ENCODE peak calls at places on chromosomes 4 and X, in nine cellular contexts. Z, Q, K, E, F, L, O, D and M are unnamed samples.

GRCh38 chr4:75718529-75718928 is 5.8 kb upstream of the USO1 start:
- DNase-seq in Z (no peak), Q (no peak), K (peak), E (peak), F (no peak), L (no peak), O (no peak), D (no peak), M (no peak)

GRCh38 chr4:149754526-149754925 is 61.1 kb downstream of the IQCM start:
- DNase-seq in Z (no peak), Q (no peak), K (no peak), E (peak), F (no peak), L (no peak), O (no peak), D (peak), M (no peak)

GRCh38 chr4:4869731-4870483 is 10.4 kb downstream of the MSX1 start:
- DNase-seq in Z (no peak), Q (no peak), K (no peak), E (no peak), F (no peak), L (no peak), O (no peak), D (no peak), M (no peak)

GRCh38 chr4:13558881-13559280 is 14.6 kb upstream of the NKX3-2 start:
- DNase-seq in Z (no peak), Q (no peak), K (no peak), E (no peak), F (no peak), L (no peak), O (no peak), D (no peak), M (no peak)

GRCh38 chrX:46446727-46447378 is 98.4 kb downstream of the ZNF674 start:
- DNase-seq in Z (peak), Q (peak), K (peak), E (peak), F (peak), L (peak), O (peak), D (peak), M (peak)

GRCh38 chr4:85102606-85103005 is 136.1 kb upstream of the WDFY3 start:
- DNase-seq in Z (no peak), Q (no peak), K (no peak), E (peak), F (no peak), L (no peak), O (no peak), D (peak), M (no peak)

GRCh38 chrX:11557120-11557519 is 108.6 kb downstream of the ARHGAP6 start:
- DNase-seq in Z (no peak), Q (no peak), K (no peak), E (peak), F (no peak), L (no peak), O (no peak), D (peak), M (no peak)

GRCh38 chr4:53706422-53707032 is 115.2 kb upstream of the LNX1 start:
- DNase-seq in Z (no peak), Q (peak), K (peak), E (peak), F (no peak), L (no peak), O (no peak), D (peak), M (no peak)

GRCh38 chr4:181957088-181957487 is 286.1 kb upstream of the TENM3 start:
- DNase-seq in Z (no peak), Q (no peak), K (peak), E (no peak), F (no peak), L (no peak), O (no peak), D (peak), M (no peak)

GRCh38 chr4:139281212-139281611 is 1.2 kb upstream of the MGARP start:
- DNase-seq in Z (no peak), Q (no peak), K (peak), E (no peak), F (no peak), L (no peak), O (no peak), D (no peak), M (no peak)

GRCh38 chr4:173277340-173277739 is 56.8 kb downstream of the HMGB2 start:
- DNase-seq in Z (no peak), Q (no peak), K (no peak), E (no peak), F (no peak), L (no peak), O (no peak), D (no peak), M (no peak)

GRCh38 chr4:21688596-21689265 is 259.8 kb downstream of the KCNIP4 start:
- DNase-seq in Z (no peak), Q (no peak), K (no peak), E (no peak), F (no peak), L (peak), O (no peak), D (no peak), M (no peak)

GRCh38 chrX:12991575-12991974 is 16.7 kb downstream of the TMSB4X start:
- DNase-seq in Z (no peak), Q (no peak), K (no peak), E (no peak), F (no peak), L (no peak), O (no peak), D (no peak), M (no peak)

GRCh38 chrX:53084863-53085262 is 2.7 kb downstream of the TSPYL2 start:
- DNase-seq in Z (no peak), Q (no peak), K (no peak), E (no peak), F (no peak), L (no peak), O (no peak), D (no peak), M (no peak)

GRCh38 chrX:110836982-110837381 is 41.4 kb upstream of the CHRDL1 start:
- DNase-seq in Z (no peak), Q (no peak), K (no peak), E (no peak), F (no peak), L (peak), O (no peak), D (no peak), M (no peak)

GRCh38 chrX:1657367-1658082 is 42.7 kb downstream of the ASMT start:
- DNase-seq in Z (no peak), Q (peak), K (peak), E (peak), F (no peak), L (peak), O (no peak), D (no peak), M (no peak)

GRCh38 chr4:41009411-41009810 is 204.9 kb downstream of the APBB2 start:
- DNase-seq in Z (no peak), Q (no peak), K (peak), E (peak), F (no peak), L (no peak), O (no peak), D (no peak), M (no peak)

GRCh38 chr4:79235074-79235473 is 90.8 kb downstream of the NAA11 start:
- DNase-seq in Z (no peak), Q (no peak), K (no peak), E (no peak), F (no peak), L (no peak), O (no peak), D (no peak), M (no peak)

GRCh38 chrX:153865685-153866084 is 20.3 kb downstream of the L1CAM start:
- DNase-seq in Z (no peak), Q (no peak), K (no peak), E (no peak), F (no peak), L (peak), O (no peak), D (no peak), M (no peak)

GRCh38 chr4:154490589-154491340 is 834 bp downstream of the DCHS2 start:
- DNase-seq in Z (peak), Q (no peak), K (no peak), E (no peak), F (no peak), L (peak), O (no peak), D (no peak), M (no peak)

GRCh38 chr4:47167391-47167790 is 136.0 kb downstream of the GABRB1 start:
- DNase-seq in Z (no peak), Q (no peak), K (no peak), E (no peak), F (no peak), L (no peak), O (no peak), D (no peak), M (no peak)

GRCh38 chr4:165384608-165385007 is 5.8 kb downstream of the CPE start:
- DNase-seq in Z (no peak), Q (no peak), K (peak), E (peak), F (no peak), L (no peak), O (no peak), D (no peak), M (no peak)

GRCh38 chr4:13484749-13485345 is 707 bp upstream of the RAB28 start:
- DNase-seq in Z (no peak), Q (no peak), K (no peak), E (peak), F (no peak), L (no peak), O (no peak), D (peak), M (no peak)

GRCh38 chr4:6892190-6892908 is 17.3 kb upstream of the TBC1D14 start:
- DNase-seq in Z (peak), Q (peak), K (no peak), E (no peak), F (no peak), L (peak), O (peak), D (peak), M (peak)

GRCh38 chr4:41964401-41964800 is 17.2 kb upstream of the DCAF4L1 start:
- DNase-seq in Z (no peak), Q (no peak), K (no peak), E (no peak), F (no peak), L (no peak), O (no peak), D (no peak), M (no peak)

GRCh38 chrX:118569676-118570075 is 74.1 kb downstream of the DOCK11 start:
- DNase-seq in Z (no peak), Q (no peak), K (no peak), E (no peak), F (no peak), L (no peak), O (no peak), D (no peak), M (no peak)

GRCh38 chrX:55135171-55135570 is 46.4 kb downstream of the PAGE2 start:
- DNase-seq in Z (peak), Q (peak), K (peak), E (peak), F (no peak), L (peak), O (no peak), D (peak), M (peak)

GRCh38 chrX:74922922-74923321 is 2.3 kb downstream of the NEXMIF start:
- DNase-seq in Z (no peak), Q (no peak), K (no peak), E (no peak), F (no peak), L (no peak), O (no peak), D (no peak), M (no peak)

GRCh38 chr4:16066586-16067128 is 17.2 kb downstream of the PROM1 start:
- DNase-seq in Z (no peak), Q (no peak), K (no peak), E (no peak), F (no peak), L (peak), O (no peak), D (no peak), M (no peak)

GRCh38 chr4:153169811-153170210 is 34.4 kb upstream of the TRIM2 start:
- DNase-seq in Z (no peak), Q (no peak), K (no peak), E (no peak), F (no peak), L (no peak), O (no peak), D (no peak), M (no peak)

GRCh38 chr4:153161599-153161971 is 42.7 kb upstream of the TRIM2 start:
- DNase-seq in Z (no peak), Q (no peak), K (peak), E (no peak), F (no peak), L (no peak), O (no peak), D (no peak), M (no peak)

GRCh38 chr4:153170407-153170806 is 33.8 kb upstream of the TRIM2 start:
- DNase-seq in Z (no peak), Q (no peak), K (no peak), E (no peak), F (no peak), L (no peak), O (no peak), D (no peak), M (no peak)

DNA sequence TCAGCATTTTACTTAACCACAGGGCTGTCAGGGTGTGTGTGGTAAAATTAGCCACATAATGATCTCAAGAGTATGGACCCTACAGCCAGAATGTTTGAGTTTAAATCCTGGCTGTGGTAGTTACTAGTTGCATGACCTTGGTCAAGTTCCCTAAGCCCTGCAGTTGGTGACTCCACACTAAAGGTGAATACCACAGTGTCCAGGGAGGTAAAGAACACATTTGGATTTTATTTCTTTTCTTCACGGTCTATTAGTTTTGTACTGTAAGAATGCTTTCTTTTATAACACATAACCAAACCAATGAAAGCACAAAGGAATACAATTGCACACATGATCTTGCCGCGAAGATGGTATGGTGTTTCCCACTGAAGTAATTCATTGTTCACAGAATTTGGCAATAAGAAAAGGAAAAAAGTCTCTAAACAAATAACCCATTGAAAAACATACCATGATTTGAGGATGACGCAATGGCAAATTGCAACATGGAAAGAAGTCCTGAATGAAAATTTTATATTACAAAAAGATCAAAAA is 37.2 kb upstream of the TRIM2 start:
- DNase-seq in Z (no peak), Q (no peak), K (no peak), E (no peak), F (no peak), L (no peak), O (no peak), D (no peak), M (no peak)
- H3K27ac ChIP-seq in Z (no peak), Q (no peak), K (no peak), E (no peak), F (peak), L (no peak), O (no peak), D (no peak), M (peak)

GRCh38 chrX:94744786-94745185 is 1070.8 kb downstream of the FAM133A start:
- DNase-seq in Z (no peak), Q (no peak), K (no peak), E (no peak), F (no peak), L (no peak), O (no peak), D (no peak), M (no peak)
- H3K27ac ChIP-seq in Z (no peak), Q (no peak), K (no peak), E (no peak), F (no peak), L (no peak), O (no peak), D (no peak), M (no peak)

GRCh38 chr4:152115121-152115520 is 354.3 kb upstream of the GATB start:
- DNase-seq in Z (no peak), Q (no peak), K (no peak), E (no peak), F (no peak), L (no peak), O (no peak), D (no peak), M (no peak)

GRCh38 chr4:152117501-152117900 is 356.7 kb upstream of the GATB start:
- DNase-seq in Z (no peak), Q (no peak), K (no peak), E (no peak), F (no peak), L (no peak), O (no peak), D (no peak), M (no peak)

GRCh38 chr4:152117054-152117453 is 356.2 kb upstream of the GATB start:
- DNase-seq in Z (no peak), Q (no peak), K (no peak), E (no peak), F (no peak), L (no peak), O (no peak), D (no peak), M (no peak)

GRCh38 chr4:152114562-152114961 is 353.8 kb upstream of the GATB start:
- DNase-seq in Z (no peak), Q (no peak), K (no peak), E (no peak), F (no peak), L (no peak), O (no peak), D (no peak), M (no peak)

DNA sequence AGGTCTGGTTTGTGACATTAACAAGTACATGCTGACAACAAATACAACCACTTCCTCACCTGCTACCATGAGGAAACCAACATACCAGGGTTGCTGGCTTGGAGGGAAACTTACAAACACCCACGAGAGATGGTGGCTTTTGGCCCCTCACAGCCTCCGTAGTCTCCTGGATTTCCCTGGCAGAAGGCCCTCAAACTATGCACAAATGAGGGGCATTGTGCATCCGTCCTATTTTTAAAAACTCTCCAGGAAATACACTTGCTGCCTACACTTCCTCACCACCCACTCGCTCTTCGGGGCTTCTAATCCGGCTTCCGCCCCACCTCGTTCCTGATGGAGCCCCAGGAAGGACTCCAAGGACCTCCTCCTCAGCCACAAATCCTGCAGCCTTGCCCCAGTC is 355.0 kb upstream of the GATB start:
- DNase-seq in Z (no peak), Q (no peak), K (peak), E (no peak), F (no peak), L (no peak), O (no peak), D (no peak), M (no peak)
- H3K27ac ChIP-seq in Z (no peak), Q (no peak), K (no peak), E (no peak), F (no peak), L (no peak), O (no peak), D (no peak), M (no peak)

GRCh38 chr4:144645621-144646522 is at the start of gene HHIP:
- DNase-seq in Z (peak), Q (peak), K (peak), E (no peak), F (no peak), L (peak), O (peak), D (peak), M (peak)

GRCh38 chr4:144647095-144647959 is 1.4 kb downstream of the HHIP start:
- DNase-seq in Z (no peak), Q (no peak), K (peak), E (no peak), F (no peak), L (no peak), O (no peak), D (peak), M (no peak)

GRCh38 chr4:144646523-144647094 is 653 bp downstream of the HHIP start:
- DNase-seq in Z (peak), Q (no peak), K (peak), E (no peak), F (no peak), L (peak), O (no peak), D (no peak), M (no peak)

GRCh38 chr4:144644368-144645101 is 1.4 kb upstream of the HHIP start:
- DNase-seq in Z (no peak), Q (no peak), K (peak), E (no peak), F (no peak), L (no peak), O (no peak), D (no peak), M (peak)

DNA sequence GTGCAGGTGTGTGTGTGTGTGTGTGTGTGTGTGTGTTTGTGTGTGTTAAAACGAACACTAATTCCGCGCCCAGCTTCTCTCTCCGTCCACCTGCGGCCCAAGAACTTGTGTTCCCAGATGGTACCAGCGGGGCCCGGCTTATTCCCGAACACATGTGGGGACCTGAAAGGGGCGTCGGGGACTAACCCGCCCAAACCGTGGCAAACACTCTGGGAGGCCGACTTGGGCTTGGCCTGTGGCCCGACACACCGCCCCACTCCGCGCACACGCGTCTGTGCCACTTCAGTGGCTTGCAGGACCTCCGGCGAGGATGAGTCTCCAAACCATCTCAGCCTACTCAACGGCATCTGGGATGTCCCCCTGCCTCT is 870 bp upstream of the HHIP start:
- DNase-seq in Z (peak), Q (no peak), K (no peak), E (no peak), F (no peak), L (peak), O (peak), D (no peak), M (no peak)
- H3K27ac ChIP-seq in Z (no peak), Q (no peak), K (peak), E (no peak), F (no peak), L (no peak), O (peak), D (peak), M (peak)

DNA sequence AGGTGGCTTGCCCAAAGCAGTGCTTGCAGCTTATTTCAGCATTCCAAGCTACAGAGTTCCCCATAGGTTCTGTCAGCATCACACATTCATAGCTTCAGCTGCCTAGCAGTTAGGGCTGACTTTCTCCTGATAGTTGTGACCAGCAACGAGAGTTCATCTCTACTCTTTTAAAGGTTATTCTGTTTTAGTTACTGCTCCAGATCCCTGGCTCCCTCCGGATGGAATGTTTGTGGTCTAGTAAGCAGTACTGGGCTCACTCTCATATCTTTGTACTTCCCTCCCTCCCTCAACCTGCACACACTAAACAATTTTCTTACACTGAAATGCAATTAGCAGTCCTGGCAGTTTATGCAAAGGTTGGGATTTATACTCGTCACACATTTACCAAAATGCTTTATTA is 43.9 kb downstream of the PTTG2 start:
- DNase-seq in Z (no peak), Q (no peak), K (no peak), E (no peak), F (no peak), L (no peak), O (no peak), D (peak), M (no peak)
- H3K27ac ChIP-seq in Z (no peak), Q (no peak), K (no peak), E (no peak), F (no peak), L (no peak), O (no peak), D (no peak), M (no peak)

DNA sequence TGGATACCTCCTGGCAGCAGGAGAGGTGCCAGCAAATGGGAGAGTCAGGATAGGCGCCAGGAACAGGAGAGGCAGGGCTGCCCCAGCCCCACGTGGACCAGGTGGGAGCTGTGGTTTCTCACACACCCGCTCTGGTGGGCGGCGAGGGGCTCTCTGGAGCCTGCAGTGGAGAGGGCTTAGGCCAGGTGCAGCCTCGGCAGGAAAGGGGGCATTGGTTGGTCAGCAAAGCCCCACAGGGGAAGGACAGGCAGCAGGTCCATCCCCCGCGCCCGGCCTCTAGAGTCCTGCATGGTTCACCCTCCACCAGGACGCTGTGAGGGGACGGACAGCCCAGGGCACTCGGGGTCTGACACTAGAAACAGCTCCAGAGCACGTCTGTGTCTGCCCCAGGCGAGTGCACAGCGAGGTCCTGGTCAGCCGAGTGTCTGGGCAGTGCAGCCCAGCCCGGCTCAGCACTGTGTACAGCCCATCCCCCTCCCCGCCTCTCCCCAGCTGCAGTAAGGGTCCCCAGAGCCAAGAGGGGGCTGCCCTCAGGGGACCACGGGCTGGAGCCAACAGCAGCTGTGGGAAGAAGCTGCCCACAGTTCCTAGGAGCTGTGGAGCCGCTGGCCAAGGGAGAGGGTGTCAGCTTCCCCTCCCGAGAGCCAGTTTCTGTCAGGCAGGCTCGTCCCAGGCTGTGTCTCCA is 8.2 kb downstream of the ATP5ME start:
- DNase-seq in Z (no peak), Q (no peak), K (no peak), E (no peak), F (no peak), L (no peak), O (peak), D (no peak), M (no peak)
- H3K27ac ChIP-seq in Z (no peak), Q (no peak), K (no peak), E (no peak), F (no peak), L (no peak), O (no peak), D (no peak), M (no peak)